ENCODE peak calls at places on chromosome 19, in eight cellular contexts. J is GM12865, B is fibroblast of lung, L is A549, M is Calu3, N is GM04504, X is body of pancreas, S is non-pigmented ciliary epithelial cell. T is an unnamed sample.

GRCh38 chr19:16076154-16076957 is at the start of gene TPM4:
- DNase-seq in J (peak; percentile 97), B (peak; percentile 94), L (peak; percentile 65), M (no peak), N (peak; percentile 91), X (peak; percentile 79), S (peak; percentile 59), T (peak; percentile 81)

GRCh38 chr19:15313649-15314279 is 18.6 kb downstream of the BRD4 start:
- DNase-seq in J (no peak), B (no peak), L (no peak), M (no peak), N (no peak), X (no peak), S (no peak), T (no peak)

GRCh38 chr19:38517321-38517720 is 83.8 kb downstream of the RYR1 start:
- DNase-seq in J (no peak), B (no peak), L (no peak), M (no peak), N (no peak), X (no peak), S (no peak), T (no peak)

GRCh38 chr19:1213391-1214286 is 8.1 kb downstream of the STK11 start:
- DNase-seq in J (peak; percentile 74), B (peak; percentile 78), L (no peak), M (no peak), N (peak; percentile 74), X (peak; percentile 23), S (no peak), T (no peak)

GRCh38 chr19:48333467-48334384 is 8.4 kb downstream of the EMP3 start:
- DNase-seq in J (peak; percentile 98), B (peak; percentile 90), L (peak; percentile 99), M (peak; percentile 97), N (peak; percentile 83), X (peak; percentile 92), S (peak; percentile 79), T (peak; percentile 89)

GRCh38 chr19:796692-797527 is at the start of gene PTBP1:
- DNase-seq in J (peak; percentile 100), B (peak; percentile 100), L (peak; percentile 86), M (peak; percentile 96), N (peak; percentile 100), X (peak; percentile 100), S (peak; percentile 100), T (peak; percentile 99)

GRCh38 chr19:6020166-6020967 is 42.4 kb upstream of the RANBP3 start:
- DNase-seq in J (no peak), B (no peak), L (no peak), M (no peak), N (no peak), X (peak; percentile 43), S (no peak), T (no peak)

GRCh38 chr19:32638625-32639024 is 36.4 kb downstream of the ANKRD27 start:
- DNase-seq in J (no peak), B (no peak), L (no peak), M (no peak), N (no peak), X (no peak), S (no peak), T (no peak)

GRCh38 chr19:16384688-16385087 is 60.1 kb downstream of the KLF2 start:
- DNase-seq in J (no peak), B (no peak), L (no peak), M (no peak), N (no peak), X (no peak), S (no peak), T (no peak)

GRCh38 chr19:50649433-50650391 is at the start of gene C19orf81:
- DNase-seq in J (no peak), B (no peak), L (peak; percentile 68), M (peak; percentile 22), N (no peak), X (no peak), S (no peak), T (no peak)

GRCh38 chr19:7873304-7874079 is 698 bp downstream of the PRR36 start:
- DNase-seq in J (no peak), B (no peak), L (no peak), M (no peak), N (no peak), X (no peak), S (no peak), T (no peak)

GRCh38 chr19:49856574-49857021 is 5.6 kb downstream of the PTOV1 start:
- DNase-seq in J (no peak), B (no peak), L (no peak), M (no peak), N (no peak), X (no peak), S (no peak), T (no peak)

GRCh38 chr19:53183146-53183545 is 10.0 kb downstream of the ZNF665 start:
- DNase-seq in J (no peak), B (peak; percentile 90), L (no peak), M (no peak), N (peak; percentile 6), X (no peak), S (peak; percentile 74), T (no peak)

GRCh38 chr19:15285896-15286591 is 46.3 kb downstream of the BRD4 start:
- DNase-seq in J (peak; percentile 85), B (no peak), L (no peak), M (no peak), N (no peak), X (no peak), S (no peak), T (no peak)

GRCh38 chr19:29326351-29326750 is 113.4 kb upstream of the UQCRFS1 start:
- DNase-seq in J (no peak), B (no peak), L (no peak), M (no peak), N (no peak), X (no peak), S (no peak), T (no peak)

GRCh38 chr19:17339088-17339741 is 1.9 kb downstream of the GTPBP3 start:
- DNase-seq in J (peak; percentile 50), B (no peak), L (no peak), M (peak; percentile 17), N (no peak), X (no peak), S (no peak), T (no peak)

GRCh38 chr19:6010107-6010506 is 32.2 kb upstream of the RANBP3 start:
- DNase-seq in J (no peak), B (no peak), L (no peak), M (no peak), N (no peak), X (no peak), S (no peak), T (no peak)

GRCh38 chr19:48966541-48967345 is 1.6 kb downstream of the FTL start:
- DNase-seq in J (no peak), B (no peak), L (no peak), M (no peak), N (no peak), X (no peak), S (no peak), T (no peak)

GRCh38 chr19:3213159-3213558 is 11.3 kb upstream of the CELF5 start:
- DNase-seq in J (no peak), B (no peak), L (no peak), M (no peak), N (no peak), X (no peak), S (no peak), T (no peak)

GRCh38 chr19:5961969-5962945 is 15.7 kb downstream of the RANBP3 start:
- DNase-seq in J (no peak), B (peak; percentile 23), L (no peak), M (peak; percentile 11), N (no peak), X (peak; percentile 69), S (no peak), T (no peak)

GRCh38 chr19:29188704-29189375 is 24.1 kb downstream of the UQCRFS1 start:
- DNase-seq in J (no peak), B (no peak), L (no peak), M (no peak), N (no peak), X (no peak), S (no peak), T (no peak)

GRCh38 chr19:46967578-46968018 is 52.0 kb upstream of the NPAS1 start:
- DNase-seq in J (peak; percentile 19), B (no peak), L (no peak), M (no peak), N (no peak), X (no peak), S (no peak), T (no peak)

GRCh38 chr19:11088508-11089253 is 582 bp upstream of the LDLR start:
- DNase-seq in J (peak; percentile 33), B (no peak), L (no peak), M (no peak), N (no peak), X (no peak), S (no peak), T (no peak)

GRCh38 chr19:29771708-29772415 is 39.9 kb upstream of the CCNE1 start:
- DNase-seq in J (peak; percentile 49), B (peak; percentile 27), L (peak; percentile 97), M (peak; percentile 79), N (peak; percentile 24), X (peak; percentile 58), S (peak; percentile 1), T (peak; percentile 24)

GRCh38 chr19:5718032-5718578 is 1.8 kb downstream of the LONP1 start:
- DNase-seq in J (no peak), B (peak; percentile 63), L (no peak), M (no peak), N (no peak), X (no peak), S (peak; percentile 34), T (no peak)

GRCh38 chr19:13164370-13165090 is 14.3 kb downstream of the IER2 start:
- DNase-seq in J (peak; percentile 31), B (peak; percentile 73), L (no peak), M (peak; percentile 83), N (no peak), X (peak; percentile 55), S (no peak), T (peak; percentile 54)

GRCh38 chr19:40502647-40503046 is 35.8 kb downstream of the SPTBN4 start:
- DNase-seq in J (no peak), B (no peak), L (peak; percentile 58), M (peak; percentile 63), N (no peak), X (no peak), S (no peak), T (no peak)

GRCh38 chr19:3073159-3073563 is 10.9 kb upstream of the TLE5 start:
- DNase-seq in J (no peak), B (peak; percentile 51), L (no peak), M (no peak), N (peak; percentile 38), X (no peak), S (no peak), T (no peak)

GRCh38 chr19:10839071-10840050 is 3.3 kb upstream of the TMED1 start:
- DNase-seq in J (no peak), B (no peak), L (no peak), M (no peak), N (no peak), X (peak; percentile 86), S (no peak), T (no peak)

GRCh38 chr19:42596391-42597071 is 1.8 kb upstream of the CEACAM8 start:
- DNase-seq in J (peak; percentile 31), B (no peak), L (peak; percentile 64), M (peak; percentile 68), N (no peak), X (peak; percentile 45), S (no peak), T (no peak)

GRCh38 chr19:19597809-19598306 is 20.6 kb downstream of the PBX4 start:
- DNase-seq in J (peak; percentile 95), B (no peak), L (no peak), M (no peak), N (no peak), X (no peak), S (no peak), T (no peak)

GRCh38 chr19:35459414-35460082 is 11.5 kb downstream of the FFAR2 start:
- DNase-seq in J (no peak), B (no peak), L (no peak), M (peak; percentile 11), N (no peak), X (peak; percentile 53), S (no peak), T (no peak)

GRCh38 chr19:38197937-38198704 is 25.9 kb downstream of the DPF1 start:
- DNase-seq in J (no peak), B (no peak), L (no peak), M (no peak), N (no peak), X (no peak), S (no peak), T (no peak)

GRCh38 chr19:48110350-48110966 is at the start of gene PLA2G4C:
- DNase-seq in J (peak; percentile 92), B (peak; percentile 84), L (peak; percentile 100), M (peak; percentile 92), N (peak; percentile 81), X (peak; percentile 92), S (peak; percentile 56), T (peak; percentile 80)

T was measured in NCI-H460.